ENCODE peak calls at places on chromosome 7, in ten cellular contexts. U, L, N, M, D, W, R, G, Y and P are unnamed samples. For H3K27me3 and H3K36me3, the result is how much of the 10 kb centered on the place peaks cover.

GRCh38 chr7:100705341-100705752 is 574 bp upstream of the POP7 start:
- DNase-seq in U (peak), L (peak), N (peak), M (peak), D (peak), W (peak), R (peak), G (peak), Y (peak), P (peak)

GRCh38 chr7:1276626-1277175 is 44.0 kb downstream of the UNCX start:
- DNase-seq in U (no peak), L (no peak), N (no peak), M (no peak), D (no peak), W (no peak), R (no peak), G (no peak), Y (no peak), P (no peak)

GRCh38 chr7:129146237-129146979 is 1.9 kb downstream of the TSPAN33 start:
- DNase-seq in U (no peak), L (no peak), N (no peak), M (peak), D (no peak), W (no peak), R (no peak), G (no peak), Y (no peak), P (no peak)

GRCh38 chr7:30562498-30562897 is 32.2 kb upstream of the GARS1 start:
- DNase-seq in U (no peak), L (no peak), N (no peak), M (no peak), D (no peak), W (no peak), R (no peak), G (no peak), Y (no peak), P (no peak)

GRCh38 chr7:86785641-86786040 is 141.9 kb downstream of the GRM3 start:
- DNase-seq in U (no peak), L (no peak), N (no peak), M (no peak), D (no peak), W (no peak), R (no peak), G (no peak), Y (no peak), P (no peak)

GRCh38 chr7:36036590-36036989 is 116.5 kb upstream of the EEPD1 start:
- DNase-seq in U (no peak), L (no peak), N (no peak), M (peak), D (no peak), W (no peak), R (peak), G (no peak), Y (no peak), P (no peak)

GRCh38 chr7:98748090-98748489 is 121.7 kb downstream of the TMEM130 start:
- DNase-seq in U (no peak), L (no peak), N (no peak), M (no peak), D (no peak), W (no peak), R (no peak), G (no peak), Y (no peak), P (no peak)

GRCh38 chr7:30465342-30466170 is 13.0 kb downstream of the NOD1 start:
- DNase-seq in U (peak), L (peak), N (no peak), M (no peak), D (no peak), W (no peak), R (no peak), G (no peak), Y (no peak), P (no peak)

GRCh38 chr7:141649137-141649864 is 52.7 kb downstream of the DENND11 start:
- DNase-seq in U (no peak), L (no peak), N (no peak), M (no peak), D (no peak), W (no peak), R (no peak), G (no peak), Y (no peak), P (no peak)

GRCh38 chr7:36280840-36281812 is 108.5 kb upstream of the ANLN start:
- DNase-seq in U (peak), L (peak), N (peak), M (peak), D (peak), W (no peak), R (peak), G (peak), Y (no peak), P (no peak)

GRCh38 chr7:122736183-122736582 is 33.5 kb upstream of the RNF148 start:
- DNase-seq in U (no peak), L (no peak), N (no peak), M (no peak), D (no peak), W (no peak), R (no peak), G (no peak), Y (no peak), P (no peak)

GRCh38 chr7:43199761-43200160 is 87.3 kb downstream of the HECW1 start:
- DNase-seq in U (no peak), L (no peak), N (no peak), M (no peak), D (no peak), W (no peak), R (no peak), G (no peak), Y (no peak), P (no peak)

GRCh38 chr7:23123465-23123864 is 17.9 kb downstream of the KLHL7 start:
- DNase-seq in U (no peak), L (no peak), N (no peak), M (no peak), D (no peak), W (no peak), R (no peak), G (no peak), Y (no peak), P (no peak)

GRCh38 chr7:101744588-101744987 is 72.8 kb upstream of the CUX1 start:
- DNase-seq in U (no peak), L (no peak), N (no peak), M (no peak), D (no peak), W (no peak), R (no peak), G (no peak), Y (no peak), P (no peak)

GRCh38 chr7:104960741-104961479 is 53.1 kb upstream of the KMT2E start:
- DNase-seq in U (no peak), L (no peak), N (no peak), M (no peak), D (no peak), W (no peak), R (no peak), G (no peak), Y (no peak), P (no peak)
- TF ChIP-seq CTCF in U (no peak), L (no peak), N (no peak), M (no peak), D (no peak), W (no peak), R (no peak), G (no peak), Y (no peak), P (no peak)

GRCh38 chr7:108467391-108467790 is 11.2 kb upstream of the NRCAM start:
- DNase-seq in U (no peak), L (no peak), N (no peak), M (no peak), D (no peak), W (no peak), R (no peak), G (no peak), Y (no peak), P (no peak)
- H3K27me3 ChIP-seq in U (under half), L (under half), N (under half), M (under half), D (under half), W (under half), R (under half), G (under half), Y (under half), P (under half)

DNA sequence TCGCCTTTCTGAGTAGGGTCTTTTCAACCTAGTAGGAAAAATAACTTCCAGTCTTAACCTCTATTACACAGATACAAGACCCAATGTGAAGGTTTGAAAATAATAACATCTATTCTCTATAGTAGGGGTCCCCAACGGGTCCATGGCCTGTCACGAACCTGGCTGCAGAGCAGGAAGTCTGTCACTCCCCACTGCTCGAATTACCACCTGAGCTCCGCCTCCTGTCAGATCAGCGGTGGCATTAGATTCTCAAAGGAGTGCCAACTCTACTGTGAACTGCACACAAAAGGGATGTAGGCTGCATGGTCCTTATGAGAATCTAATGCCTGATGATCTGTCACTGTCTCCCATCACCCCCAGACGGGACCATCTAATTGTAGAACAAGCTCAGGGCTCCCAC is 7.4 kb downstream of the YWHAG start:
- DNase-seq in U (no peak), L (no peak), N (no peak), M (no peak), D (no peak), W (no peak), R (no peak), G (no peak), Y (no peak), P (no peak)
- H3K36me3 ChIP-seq in U (under half), L (under half), N (under half), M (under half), D (under half), W (half or more), R (under half), G (half or more), Y (under half), P (under half)

GRCh38 chr7:94087664-94088352 is 83.7 kb upstream of the BET1 start:
- DNase-seq in U (peak), L (peak), N (peak), M (no peak), D (no peak), W (no peak), R (peak), G (peak), Y (no peak), P (no peak)
- TF ChIP-seq CTCF in U (peak), L (peak), N (peak), M (peak), D (peak), W (peak), R (peak), G (peak), Y (peak), P (peak)

GRCh38 chr7:12783421-12783820 is 96.0 kb downstream of the ARL4A start:
- DNase-seq in U (no peak), L (no peak), N (no peak), M (no peak), D (no peak), W (no peak), R (no peak), G (no peak), Y (no peak), P (no peak)

GRCh38 chr7:12788171-12788570 is 100.7 kb downstream of the ARL4A start:
- DNase-seq in U (no peak), L (no peak), N (no peak), M (no peak), D (no peak), W (no peak), R (no peak), G (no peak), Y (no peak), P (no peak)

GRCh38 chr7:12786494-12786893 is 99.1 kb downstream of the ARL4A start:
- DNase-seq in U (no peak), L (no peak), N (no peak), M (no peak), D (no peak), W (no peak), R (no peak), G (no peak), Y (no peak), P (no peak)

GRCh38 chr7:12785473-12785872 is 98.0 kb downstream of the ARL4A start:
- DNase-seq in U (no peak), L (no peak), N (no peak), M (no peak), D (no peak), W (no peak), R (no peak), G (no peak), Y (no peak), P (no peak)

DNA sequence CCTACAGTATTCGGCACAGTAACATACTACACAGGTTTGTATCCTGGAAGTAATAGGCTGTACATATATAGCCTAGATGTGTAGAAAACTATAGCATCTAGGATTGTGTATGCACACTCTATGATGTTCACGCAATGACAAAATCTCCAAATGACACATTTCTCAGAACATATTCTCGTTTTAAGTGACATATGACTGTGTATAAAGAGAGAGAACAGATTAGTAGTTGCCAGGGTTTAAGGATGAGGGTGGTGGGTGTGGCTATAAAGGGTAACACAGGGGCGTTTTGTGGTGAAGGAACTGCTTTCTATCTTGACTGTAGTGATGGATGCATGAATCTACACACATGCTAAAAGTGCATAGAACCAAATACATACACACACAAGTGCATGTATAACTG is 101.2 kb downstream of the ARL4A start:
- DNase-seq in U (no peak), L (no peak), N (no peak), M (no peak), D (no peak), W (no peak), R (no peak), G (no peak), Y (no peak), P (no peak)
- H3K27me3 ChIP-seq in U (under half), L (under half), N (under half), M (under half), D (under half), W (under half), R (under half), G (under half), Y (under half), P (under half)